ENCODE peak calls at places on chromosomes 16 and 17, in nine cellular contexts. One of them, this sample, is unnamed.

GRCh38 chr16:76639685-76640289 is 362.6 kb downstream of the CNTNAP4 start:
- DNase-seq in GM20000: no peak
- DNase-seq in heart left ventricle: no peak
- DNase-seq in keratinocyte: no peak
- DNase-seq in astrocyte of the spinal cord: peak; percentile 7
- DNase-seq in Caco-2: peak; percentile 64
- DNase-seq in activated CD8-positive, alpha-beta T cell treated with anti-CD3 and anti-CD28 coated beads for 36 hours: no peak
- DNase-seq in fibroblast of mammary gland: peak; percentile 84
- DNase-seq in HCT116: no peak
- DNase-seq in this sample: peak; percentile 34

GRCh38 chr16:12459401-12459791 is 344.3 kb downstream of the CPPED1 start:
- DNase-seq in GM20000: peak; percentile 26
- DNase-seq in heart left ventricle: peak; percentile 60
- DNase-seq in keratinocyte: no peak
- DNase-seq in astrocyte of the spinal cord: no peak
- DNase-seq in Caco-2: no peak
- DNase-seq in activated CD8-positive, alpha-beta T cell treated with anti-CD3 and anti-CD28 coated beads for 36 hours: no peak
- DNase-seq in fibroblast of mammary gland: no peak
- DNase-seq in HCT116: no peak
- DNase-seq in this sample: no peak

GRCh38 chr17:82964851-82965341 is 114.5 kb upstream of the METRNL start:
- DNase-seq in GM20000: no peak
- DNase-seq in heart left ventricle: no peak
- DNase-seq in keratinocyte: no peak
- DNase-seq in astrocyte of the spinal cord: no peak
- DNase-seq in Caco-2: no peak
- DNase-seq in activated CD8-positive, alpha-beta T cell treated with anti-CD3 and anti-CD28 coated beads for 36 hours: no peak
- DNase-seq in fibroblast of mammary gland: no peak
- DNase-seq in HCT116: no peak
- DNase-seq in this sample: no peak

GRCh38 chr16:19119564-19119963 is 5.8 kb downstream of the ITPRIPL2 start:
- DNase-seq in GM20000: no peak
- DNase-seq in heart left ventricle: no peak
- DNase-seq in keratinocyte: no peak
- DNase-seq in astrocyte of the spinal cord: peak; percentile 77
- DNase-seq in Caco-2: no peak
- DNase-seq in activated CD8-positive, alpha-beta T cell treated with anti-CD3 and anti-CD28 coated beads for 36 hours: no peak
- DNase-seq in fibroblast of mammary gland: peak; percentile 97
- DNase-seq in HCT116: no peak
- DNase-seq in this sample: peak; percentile 95

GRCh38 chr17:42274273-42274542 is 2.0 kb downstream of the STAT5B start:
- DNase-seq in GM20000: no peak
- DNase-seq in heart left ventricle: no peak
- DNase-seq in keratinocyte: no peak
- DNase-seq in astrocyte of the spinal cord: no peak
- DNase-seq in Caco-2: no peak
- DNase-seq in activated CD8-positive, alpha-beta T cell treated with anti-CD3 and anti-CD28 coated beads for 36 hours: no peak
- DNase-seq in fibroblast of mammary gland: no peak
- DNase-seq in HCT116: no peak
- DNase-seq in this sample: no peak

GRCh38 chr16:6571044-6571443 is 761.6 kb upstream of the RBFOX1 start:
- DNase-seq in GM20000: no peak
- DNase-seq in heart left ventricle: no peak
- DNase-seq in keratinocyte: no peak
- DNase-seq in astrocyte of the spinal cord: no peak
- DNase-seq in Caco-2: no peak
- DNase-seq in activated CD8-positive, alpha-beta T cell treated with anti-CD3 and anti-CD28 coated beads for 36 hours: no peak
- DNase-seq in fibroblast of mammary gland: no peak
- DNase-seq in HCT116: no peak
- DNase-seq in this sample: no peak

GRCh38 chr16:9836118-9836736 is 346.0 kb downstream of the GRIN2A start:
- DNase-seq in GM20000: no peak
- DNase-seq in heart left ventricle: no peak
- DNase-seq in keratinocyte: no peak
- DNase-seq in astrocyte of the spinal cord: peak; percentile 17
- DNase-seq in Caco-2: no peak
- DNase-seq in activated CD8-positive, alpha-beta T cell treated with anti-CD3 and anti-CD28 coated beads for 36 hours: no peak
- DNase-seq in fibroblast of mammary gland: peak; percentile 46
- DNase-seq in HCT116: no peak
- DNase-seq in this sample: peak; percentile 59

GRCh38 chr16:76338472-76338871 is 61.3 kb downstream of the CNTNAP4 start:
- DNase-seq in GM20000: no peak
- DNase-seq in heart left ventricle: no peak
- DNase-seq in keratinocyte: no peak
- DNase-seq in astrocyte of the spinal cord: no peak
- DNase-seq in Caco-2: no peak
- DNase-seq in activated CD8-positive, alpha-beta T cell treated with anti-CD3 and anti-CD28 coated beads for 36 hours: no peak
- DNase-seq in fibroblast of mammary gland: no peak
- DNase-seq in HCT116: no peak
- DNase-seq in this sample: no peak

GRCh38 chr17:17723354-17724261 is 42.4 kb downstream of the RAI1 start:
- DNase-seq in GM20000: peak; percentile 82
- DNase-seq in heart left ventricle: no peak
- DNase-seq in keratinocyte: no peak
- DNase-seq in astrocyte of the spinal cord: peak; percentile 83
- DNase-seq in Caco-2: no peak
- DNase-seq in activated CD8-positive, alpha-beta T cell treated with anti-CD3 and anti-CD28 coated beads for 36 hours: peak; percentile 68
- DNase-seq in fibroblast of mammary gland: peak; percentile 79
- DNase-seq in HCT116: no peak
- DNase-seq in this sample: peak; percentile 74

GRCh38 chr16:5032748-5033167 is 977 bp downstream of the NAGPA start:
- DNase-seq in GM20000: no peak
- DNase-seq in heart left ventricle: no peak
- DNase-seq in keratinocyte: no peak
- DNase-seq in astrocyte of the spinal cord: no peak
- DNase-seq in Caco-2: no peak
- DNase-seq in activated CD8-positive, alpha-beta T cell treated with anti-CD3 and anti-CD28 coated beads for 36 hours: no peak
- DNase-seq in fibroblast of mammary gland: no peak
- DNase-seq in HCT116: no peak
- DNase-seq in this sample: no peak

GRCh38 chr16:9139965-9140364 is 48.5 kb downstream of the HAPSTR1 start:
- DNase-seq in GM20000: peak; percentile 46
- DNase-seq in heart left ventricle: no peak
- DNase-seq in keratinocyte: no peak
- DNase-seq in astrocyte of the spinal cord: no peak
- DNase-seq in Caco-2: peak; percentile 49
- DNase-seq in activated CD8-positive, alpha-beta T cell treated with anti-CD3 and anti-CD28 coated beads for 36 hours: peak; percentile 35
- DNase-seq in fibroblast of mammary gland: peak; percentile 39
- DNase-seq in HCT116: peak; percentile 59
- DNase-seq in this sample: peak; percentile 41

DNA sequence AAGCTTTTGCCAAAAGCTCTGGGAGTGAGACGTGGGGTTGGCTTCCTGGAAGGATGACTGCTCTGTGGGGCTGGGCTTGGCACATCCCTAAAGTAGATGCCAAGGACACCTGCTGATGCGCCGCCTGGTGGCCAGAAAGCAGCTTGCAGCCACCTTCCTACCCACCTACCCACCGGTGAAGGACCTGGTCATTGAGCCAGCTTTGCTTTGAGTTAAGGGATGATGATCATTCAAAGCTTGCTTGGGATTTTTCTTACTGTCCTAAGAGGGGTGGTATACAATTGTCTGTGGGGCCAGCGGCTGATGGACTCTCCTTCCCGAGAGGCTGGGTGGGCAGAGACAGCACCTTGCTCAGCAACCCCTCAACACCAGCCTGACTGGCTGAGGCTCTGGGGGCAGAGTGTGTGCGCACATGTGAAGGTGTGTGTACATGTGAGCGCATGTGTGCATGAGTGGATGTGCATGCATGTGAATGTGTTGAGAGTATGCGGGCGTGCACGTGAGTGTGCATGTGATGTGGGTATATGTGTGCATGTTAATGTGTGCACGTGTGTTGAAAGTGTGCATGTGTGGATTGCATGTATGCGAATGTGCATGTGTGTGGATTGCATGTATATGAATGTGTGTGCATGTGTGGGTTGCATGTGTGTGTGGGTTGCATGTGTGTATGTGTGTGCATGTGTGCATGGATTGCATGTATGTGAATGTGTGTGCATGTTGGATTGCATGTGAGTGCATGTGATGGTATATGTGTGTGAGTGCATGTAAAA is 18.6 kb downstream of the C1QTNF1 start:
- DNase-seq in GM20000: peak; percentile 67
- DNase-seq in heart left ventricle: peak; percentile 69
- DNase-seq in keratinocyte: no peak
- DNase-seq in astrocyte of the spinal cord: peak; percentile 12
- DNase-seq in Caco-2: peak; percentile 77
- DNase-seq in activated CD8-positive, alpha-beta T cell treated with anti-CD3 and anti-CD28 coated beads for 36 hours: peak; percentile 85
- DNase-seq in fibroblast of mammary gland: peak; percentile 73
- DNase-seq in HCT116: peak; percentile 60
- DNase-seq in this sample: peak; percentile 79
- TF ChIP-seq CTCF in GM20000: peak; percentile 64
- TF ChIP-seq CTCF in heart left ventricle: peak; percentile 76
- TF ChIP-seq CTCF in keratinocyte: peak; percentile 99
- TF ChIP-seq CTCF in astrocyte of the spinal cord: peak; percentile 73
- TF ChIP-seq CTCF in Caco-2: peak; percentile 89
- TF ChIP-seq CTCF in activated CD8-positive, alpha-beta T cell treated with anti-CD3 and anti-CD28 coated beads for 36 hours: peak; percentile 80
- TF ChIP-seq CTCF in fibroblast of mammary gland: peak; percentile 86
- TF ChIP-seq CTCF in HCT116: peak; percentile 94
- TF ChIP-seq CTCF in this sample: peak; percentile 95

DNA sequence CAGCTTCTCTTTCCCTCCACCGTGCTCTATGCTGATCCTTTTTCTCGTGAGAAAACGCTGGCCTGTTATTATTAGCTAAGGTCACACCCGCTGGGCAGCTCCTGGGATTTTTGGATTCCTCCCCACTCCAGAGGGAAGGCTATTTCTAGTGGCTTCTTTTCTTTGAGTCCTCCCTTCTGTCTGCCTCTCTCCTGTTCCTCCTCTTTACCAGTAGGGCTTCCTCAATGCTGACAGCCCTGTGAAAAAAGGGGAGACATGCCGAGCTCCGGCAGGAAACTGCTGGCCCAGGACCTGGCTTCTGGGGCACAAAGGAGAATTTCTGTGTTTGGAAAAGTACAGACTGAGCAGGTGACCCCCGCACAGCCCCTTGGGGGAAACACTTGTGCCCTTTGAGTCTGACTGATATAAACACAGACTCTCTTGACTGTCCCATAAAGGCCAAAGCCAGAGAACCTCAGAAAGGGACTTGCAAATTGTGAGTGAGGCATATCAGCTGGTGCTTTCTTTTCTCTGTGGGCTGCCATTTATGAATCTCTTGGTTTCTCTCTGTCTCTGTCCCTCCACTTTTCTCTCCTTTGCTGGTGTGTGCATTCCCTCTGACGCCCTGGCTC is 14.0 kb upstream of the RNF135 start:
- DNase-seq in GM20000: no peak
- DNase-seq in heart left ventricle: no peak
- DNase-seq in keratinocyte: no peak
- DNase-seq in astrocyte of the spinal cord: peak; percentile 16
- DNase-seq in Caco-2: no peak
- DNase-seq in activated CD8-positive, alpha-beta T cell treated with anti-CD3 and anti-CD28 coated beads for 36 hours: no peak
- DNase-seq in fibroblast of mammary gland: no peak
- DNase-seq in HCT116: no peak
- DNase-seq in this sample: peak; percentile 19
- TF ChIP-seq CTCF in GM20000: no peak
- TF ChIP-seq CTCF in heart left ventricle: no peak
- TF ChIP-seq CTCF in keratinocyte: no peak
- TF ChIP-seq CTCF in astrocyte of the spinal cord: peak; percentile 10
- TF ChIP-seq CTCF in Caco-2: no peak
- TF ChIP-seq CTCF in activated CD8-positive, alpha-beta T cell treated with anti-CD3 and anti-CD28 coated beads for 36 hours: no peak
- TF ChIP-seq CTCF in fibroblast of mammary gland: no peak
- TF ChIP-seq CTCF in HCT116: no peak
- TF ChIP-seq CTCF in this sample: no peak

DNA sequence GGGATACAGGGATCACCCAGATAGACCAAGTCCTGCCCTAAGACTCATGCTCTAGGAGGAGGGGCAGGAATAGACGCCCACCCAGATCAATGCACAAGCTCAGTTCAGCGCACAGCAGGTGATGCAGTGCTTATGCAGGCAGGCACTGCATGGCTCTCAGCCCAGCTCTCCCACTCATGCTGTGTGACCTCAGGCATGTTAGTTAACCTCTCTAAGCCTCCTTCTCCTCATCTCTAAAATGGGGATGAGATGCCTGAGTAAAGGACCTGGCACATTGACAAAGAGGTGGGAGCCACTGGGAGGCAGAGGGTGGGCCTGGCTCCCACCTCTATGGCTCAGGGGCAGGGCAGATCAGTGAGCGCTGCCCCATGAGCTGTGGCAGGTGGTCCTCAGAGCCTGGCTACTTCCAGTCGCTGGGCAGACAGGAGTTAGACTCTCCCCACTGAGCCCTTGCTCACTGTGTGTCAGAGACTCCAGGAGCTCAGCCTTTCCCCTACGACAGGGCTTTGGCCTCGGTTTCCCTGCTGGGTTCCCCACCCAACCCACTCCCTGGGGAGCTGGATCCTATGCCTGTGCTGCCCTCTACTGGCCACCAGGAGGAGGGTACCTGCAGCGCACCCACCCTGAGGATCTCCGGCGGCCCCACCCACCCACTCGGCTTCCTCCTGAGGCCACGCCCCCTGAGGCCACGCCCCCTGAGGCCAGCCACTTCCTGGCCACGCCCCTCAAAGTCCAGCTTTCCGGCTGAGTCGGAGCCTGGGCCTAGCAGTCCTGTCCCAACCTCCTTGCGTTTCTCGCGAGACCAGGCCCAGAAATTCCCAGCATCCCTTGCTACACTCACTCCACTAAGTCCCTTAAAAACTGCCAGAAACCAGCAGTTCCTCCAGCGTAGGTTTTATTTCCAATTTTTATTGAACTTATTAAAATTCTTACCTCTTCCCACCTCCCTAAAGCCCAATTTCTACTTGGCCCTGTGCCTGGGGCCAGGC is 196.1 kb downstream of the GSG1L start:
- DNase-seq in GM20000: peak; percentile 70
- DNase-seq in heart left ventricle: peak; percentile 50
- DNase-seq in keratinocyte: peak; percentile 11
- DNase-seq in astrocyte of the spinal cord: peak; percentile 68
- DNase-seq in Caco-2: peak; percentile 61
- DNase-seq in activated CD8-positive, alpha-beta T cell treated with anti-CD3 and anti-CD28 coated beads for 36 hours: peak; percentile 89
- DNase-seq in fibroblast of mammary gland: peak; percentile 59
- DNase-seq in HCT116: peak; percentile 86
- DNase-seq in this sample: peak; percentile 74
- TF ChIP-seq CTCF in GM20000: no peak
- TF ChIP-seq CTCF in heart left ventricle: peak; percentile 42
- TF ChIP-seq CTCF in keratinocyte: peak; percentile 71
- TF ChIP-seq CTCF in astrocyte of the spinal cord: peak; percentile 64
- TF ChIP-seq CTCF in Caco-2: peak; percentile 24
- TF ChIP-seq CTCF in activated CD8-positive, alpha-beta T cell treated with anti-CD3 and anti-CD28 coated beads for 36 hours: peak; percentile 49
- TF ChIP-seq CTCF in fibroblast of mammary gland: peak; percentile 45
- TF ChIP-seq CTCF in HCT116: peak; percentile 73
- TF ChIP-seq CTCF in this sample: peak; percentile 76

DNA sequence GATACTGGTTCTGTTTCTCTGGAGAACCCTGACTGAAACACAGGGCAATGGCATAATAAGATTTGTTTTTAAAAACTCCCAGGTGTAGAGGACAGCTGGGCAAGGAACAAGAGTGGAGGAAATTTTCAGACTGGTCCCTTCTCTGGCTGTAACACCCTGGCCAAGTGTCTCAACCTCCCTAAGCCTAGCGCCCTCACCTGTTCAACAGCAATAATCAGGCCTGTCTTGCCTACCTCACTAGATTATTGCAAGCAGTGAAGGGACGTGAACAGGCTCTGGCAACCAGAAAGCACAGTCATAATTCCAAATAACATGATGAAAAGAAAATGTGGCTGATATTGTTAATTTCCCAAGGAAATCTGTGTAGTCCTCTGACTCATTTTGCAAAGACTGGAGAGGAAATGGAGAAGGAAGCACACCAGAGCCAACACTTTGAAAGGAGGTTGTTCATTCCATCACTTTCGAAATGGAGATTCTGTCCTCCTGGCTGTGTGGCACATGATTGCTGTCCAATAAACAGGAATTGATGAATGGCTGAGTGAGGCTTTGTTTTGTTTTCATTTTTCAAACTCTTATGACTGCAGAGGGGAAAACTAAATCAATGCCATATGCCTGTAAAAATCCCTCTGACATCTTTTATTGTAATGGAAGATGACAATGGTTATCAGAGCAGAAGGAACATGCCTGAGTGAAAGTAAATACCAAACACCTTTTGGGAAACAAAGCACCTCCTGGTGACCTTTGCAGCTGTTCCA is 87.4 kb upstream of the HLF start:
- DNase-seq in GM20000: no peak
- DNase-seq in heart left ventricle: no peak
- DNase-seq in keratinocyte: no peak
- DNase-seq in astrocyte of the spinal cord: no peak
- DNase-seq in Caco-2: no peak
- DNase-seq in activated CD8-positive, alpha-beta T cell treated with anti-CD3 and anti-CD28 coated beads for 36 hours: no peak
- DNase-seq in fibroblast of mammary gland: peak; percentile 63
- DNase-seq in HCT116: no peak
- DNase-seq in this sample: no peak
- TF ChIP-seq CTCF in GM20000: no peak
- TF ChIP-seq CTCF in heart left ventricle: no peak
- TF ChIP-seq CTCF in keratinocyte: peak; percentile 55
- TF ChIP-seq CTCF in astrocyte of the spinal cord: no peak
- TF ChIP-seq CTCF in Caco-2: peak; percentile 27
- TF ChIP-seq CTCF in activated CD8-positive, alpha-beta T cell treated with anti-CD3 and anti-CD28 coated beads for 36 hours: no peak
- TF ChIP-seq CTCF in fibroblast of mammary gland: peak; percentile 21
- TF ChIP-seq CTCF in HCT116: peak; percentile 34
- TF ChIP-seq CTCF in this sample: peak; percentile 8